ENCODE peak calls at places on chromosomes 12 and 14, in six cellular contexts. One of them, this sample, is unnamed.
A peak's percentile ranks its signal among the peaks of the same experiment; 100 is the strongest.

GRCh38 chr14:103292426-103293374 is 41.3 kb upstream of the EIF5 start:
- DNase-seq in tibial artery: peak; percentile 84
- DNase-seq in fibroblast of mammary gland: peak; percentile 65
- DNase-seq in heart right ventricle: peak; percentile 77
- DNase-seq in brain microvascular endothelial cell: peak; percentile 52
- DNase-seq in bronchial epithelial cell: peak; percentile 47
- DNase-seq in this sample: peak; percentile 51

GRCh38 chr14:64966976-64967375 is 5.2 kb downstream of the RAB15 start:
- DNase-seq in tibial artery: no peak
- DNase-seq in fibroblast of mammary gland: no peak
- DNase-seq in heart right ventricle: no peak
- DNase-seq in brain microvascular endothelial cell: no peak
- DNase-seq in bronchial epithelial cell: peak; percentile 29
- DNase-seq in this sample: no peak

GRCh38 chr12:40469736-40470135 is 222.5 kb upstream of the CNTN1 start:
- DNase-seq in tibial artery: no peak
- DNase-seq in fibroblast of mammary gland: no peak
- DNase-seq in heart right ventricle: no peak
- DNase-seq in brain microvascular endothelial cell: no peak
- DNase-seq in bronchial epithelial cell: no peak
- DNase-seq in this sample: no peak

GRCh38 chr12:102642199-102642598 is 161.8 kb upstream of the IGF1 start:
- DNase-seq in tibial artery: no peak
- DNase-seq in fibroblast of mammary gland: peak; percentile 23
- DNase-seq in heart right ventricle: no peak
- DNase-seq in brain microvascular endothelial cell: peak; percentile 18
- DNase-seq in bronchial epithelial cell: no peak
- DNase-seq in this sample: no peak

GRCh38 chr12:114209852-114210251 is 196.1 kb downstream of the TBX5 start:
- DNase-seq in tibial artery: no peak
- DNase-seq in fibroblast of mammary gland: no peak
- DNase-seq in heart right ventricle: no peak
- DNase-seq in brain microvascular endothelial cell: no peak
- DNase-seq in bronchial epithelial cell: no peak
- DNase-seq in this sample: no peak

GRCh38 chr14:105210266-105211025 is 29.3 kb upstream of the NUDT14 start:
- DNase-seq in tibial artery: no peak
- DNase-seq in fibroblast of mammary gland: no peak
- DNase-seq in heart right ventricle: no peak
- DNase-seq in brain microvascular endothelial cell: no peak
- DNase-seq in bronchial epithelial cell: no peak
- DNase-seq in this sample: no peak

GRCh38 chr12:16939871-16940306 is 333.9 kb upstream of the LMO3 start:
- DNase-seq in tibial artery: no peak
- DNase-seq in fibroblast of mammary gland: peak; percentile 69
- DNase-seq in heart right ventricle: no peak
- DNase-seq in brain microvascular endothelial cell: peak; percentile 50
- DNase-seq in bronchial epithelial cell: peak; percentile 89
- DNase-seq in this sample: peak; percentile 60

GRCh38 chr12:87670448-87670847 is 358.8 kb downstream of the C12orf50 start:
- DNase-seq in tibial artery: no peak
- DNase-seq in fibroblast of mammary gland: no peak
- DNase-seq in heart right ventricle: no peak
- DNase-seq in brain microvascular endothelial cell: no peak
- DNase-seq in bronchial epithelial cell: no peak
- DNase-seq in this sample: no peak

GRCh38 chr12:69329669-69330428 is 18.3 kb upstream of the LYZ start:
- DNase-seq in tibial artery: no peak
- DNase-seq in fibroblast of mammary gland: no peak
- DNase-seq in heart right ventricle: no peak
- DNase-seq in brain microvascular endothelial cell: no peak
- DNase-seq in bronchial epithelial cell: no peak
- DNase-seq in this sample: no peak

GRCh38 chr12:131279281-131279921 is 325.7 kb downstream of the ADGRD1 start:
- DNase-seq in tibial artery: peak; percentile 53
- DNase-seq in fibroblast of mammary gland: no peak
- DNase-seq in heart right ventricle: no peak
- DNase-seq in brain microvascular endothelial cell: no peak
- DNase-seq in bronchial epithelial cell: no peak
- DNase-seq in this sample: no peak

GRCh38 chr12:91778938-91779400 is 366.7 kb downstream of the BTG1 start:
- DNase-seq in tibial artery: no peak
- DNase-seq in fibroblast of mammary gland: peak; percentile 96
- DNase-seq in heart right ventricle: peak; percentile 3
- DNase-seq in brain microvascular endothelial cell: peak; percentile 96
- DNase-seq in bronchial epithelial cell: peak; percentile 98
- DNase-seq in this sample: peak; percentile 86

GRCh38 chr14:105851716-105852377 is 325.5 kb downstream of the TMEM121 start:
- DNase-seq in tibial artery: no peak
- DNase-seq in fibroblast of mammary gland: no peak
- DNase-seq in heart right ventricle: no peak
- DNase-seq in brain microvascular endothelial cell: no peak
- DNase-seq in bronchial epithelial cell: no peak
- DNase-seq in this sample: no peak

GRCh38 chr14:96071561-96071960 is 32.4 kb downstream of the C14orf132 start:
- DNase-seq in tibial artery: peak; percentile 32
- DNase-seq in fibroblast of mammary gland: no peak
- DNase-seq in heart right ventricle: no peak
- DNase-seq in brain microvascular endothelial cell: no peak
- DNase-seq in bronchial epithelial cell: no peak
- DNase-seq in this sample: no peak

GRCh38 chr12:43957732-43958131 is 121.9 kb downstream of the TMEM117 start:
- DNase-seq in tibial artery: no peak
- DNase-seq in fibroblast of mammary gland: peak; percentile 71
- DNase-seq in heart right ventricle: peak; percentile 12
- DNase-seq in brain microvascular endothelial cell: peak; percentile 60
- DNase-seq in bronchial epithelial cell: peak; percentile 66
- DNase-seq in this sample: peak; percentile 51

GRCh38 chr12:80364056-80364455 is 80.0 kb upstream of the PTPRQ start:
- DNase-seq in tibial artery: no peak
- DNase-seq in fibroblast of mammary gland: peak; percentile 6
- DNase-seq in heart right ventricle: no peak
- DNase-seq in brain microvascular endothelial cell: no peak
- DNase-seq in bronchial epithelial cell: peak; percentile 78
- DNase-seq in this sample: peak; percentile 23

GRCh38 chr12:115983226-115983798 is 294.2 kb downstream of the MED13L start:
- DNase-seq in tibial artery: no peak
- DNase-seq in fibroblast of mammary gland: peak; percentile 26
- DNase-seq in heart right ventricle: no peak
- DNase-seq in brain microvascular endothelial cell: no peak
- DNase-seq in bronchial epithelial cell: peak; percentile 12
- DNase-seq in this sample: no peak
- TF ChIP-seq CTCF in tibial artery: no peak
- TF ChIP-seq CTCF in fibroblast of mammary gland: peak; percentile 41
- TF ChIP-seq CTCF in heart right ventricle: peak; percentile 28
- TF ChIP-seq CTCF in brain microvascular endothelial cell: peak; percentile 60
- TF ChIP-seq CTCF in bronchial epithelial cell: peak; percentile 45
- TF ChIP-seq CTCF in this sample: peak; percentile 32

GRCh38 chr12:119615518-119616475 is 22.2 kb downstream of the TMEM233 start:
- DNase-seq in tibial artery: no peak
- DNase-seq in fibroblast of mammary gland: peak; percentile 21
- DNase-seq in heart right ventricle: no peak
- DNase-seq in brain microvascular endothelial cell: no peak
- DNase-seq in bronchial epithelial cell: no peak
- DNase-seq in this sample: no peak

GRCh38 chr12:119614705-119615104 is 21.1 kb downstream of the TMEM233 start:
- DNase-seq in tibial artery: no peak
- DNase-seq in fibroblast of mammary gland: no peak
- DNase-seq in heart right ventricle: no peak
- DNase-seq in brain microvascular endothelial cell: no peak
- DNase-seq in bronchial epithelial cell: no peak
- DNase-seq in this sample: no peak

GRCh38 chr12:119621878-119622277 is 28.3 kb downstream of the TMEM233 start:
- DNase-seq in tibial artery: no peak
- DNase-seq in fibroblast of mammary gland: peak; percentile 15
- DNase-seq in heart right ventricle: no peak
- DNase-seq in brain microvascular endothelial cell: no peak
- DNase-seq in bronchial epithelial cell: peak; percentile 14
- DNase-seq in this sample: peak; percentile 3

GRCh38 chr12:119624971-119625370 is 31.4 kb downstream of the TMEM233 start:
- DNase-seq in tibial artery: no peak
- DNase-seq in fibroblast of mammary gland: no peak
- DNase-seq in heart right ventricle: no peak
- DNase-seq in brain microvascular endothelial cell: no peak
- DNase-seq in bronchial epithelial cell: peak; percentile 21
- DNase-seq in this sample: peak; percentile 14

DNA sequence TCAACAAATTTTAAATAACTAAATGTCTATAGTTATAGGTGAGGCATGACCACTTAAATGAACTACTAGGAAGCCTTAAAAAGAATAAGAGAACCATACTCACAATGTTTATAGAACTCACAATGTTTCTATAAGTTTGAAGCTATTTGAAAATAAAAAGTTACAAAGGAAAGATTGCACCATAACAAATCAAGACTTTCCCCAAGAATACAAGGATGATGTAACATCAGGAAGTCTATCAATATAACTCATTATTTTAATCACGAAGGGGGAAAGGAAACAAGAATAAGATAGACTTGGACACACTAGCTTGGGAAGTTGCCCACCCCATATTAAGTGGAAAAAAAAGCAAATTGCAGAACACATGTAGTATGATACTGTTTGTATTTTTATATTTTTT is 26.9 kb downstream of the TMEM233 start:
- DNase-seq in tibial artery: no peak
- DNase-seq in fibroblast of mammary gland: no peak
- DNase-seq in heart right ventricle: no peak
- DNase-seq in brain microvascular endothelial cell: no peak
- DNase-seq in bronchial epithelial cell: no peak
- DNase-seq in this sample: no peak
- H3K4me3 ChIP-seq in tibial artery: no peak overlapping the region
- H3K4me3 ChIP-seq in fibroblast of mammary gland: no peak overlapping the region
- H3K4me3 ChIP-seq in heart right ventricle: no peak overlapping the region
- H3K4me3 ChIP-seq in brain microvascular endothelial cell: no peak overlapping the region
- H3K4me3 ChIP-seq in bronchial epithelial cell: no peak overlapping the region
- H3K4me3 ChIP-seq in this sample: no peak overlapping the region

DNA sequence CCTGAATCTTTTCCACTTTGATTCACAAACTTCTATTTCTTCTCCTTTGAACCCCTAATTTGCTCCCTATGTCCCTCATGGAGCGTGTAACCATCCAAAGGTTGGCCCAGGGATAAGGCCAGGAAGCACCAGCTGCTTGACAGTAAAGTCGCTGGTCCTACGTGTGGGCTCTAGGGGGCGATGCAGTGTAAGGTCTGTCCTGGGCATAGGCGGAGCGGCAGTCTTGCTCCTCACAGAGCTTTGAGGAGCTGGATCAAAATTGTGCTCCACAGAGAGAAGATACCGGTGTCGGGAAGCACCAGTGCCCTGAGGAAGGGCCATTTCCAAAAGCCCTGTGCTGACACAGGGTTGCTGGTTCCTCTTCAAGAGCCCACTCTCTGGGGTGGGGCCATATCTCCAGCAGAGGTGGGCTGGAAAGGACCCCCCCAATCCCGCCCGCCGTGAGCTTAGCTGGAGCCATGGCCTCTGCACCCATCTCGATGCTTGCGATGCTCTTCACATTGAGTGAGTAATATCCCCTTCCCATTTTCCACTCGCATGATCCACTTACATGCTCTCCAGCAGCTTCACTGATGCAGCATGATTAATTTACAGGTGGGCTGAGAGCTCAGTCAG is 49.9 kb upstream of the OR4E1 start:
- DNase-seq in tibial artery: no peak
- DNase-seq in fibroblast of mammary gland: peak; percentile 15
- DNase-seq in heart right ventricle: no peak
- DNase-seq in brain microvascular endothelial cell: no peak
- DNase-seq in bronchial epithelial cell: peak; percentile 8
- DNase-seq in this sample: no peak
- TF ChIP-seq CTCF in tibial artery: no peak
- TF ChIP-seq CTCF in fibroblast of mammary gland: peak; percentile 34
- TF ChIP-seq CTCF in heart right ventricle: no peak
- TF ChIP-seq CTCF in brain microvascular endothelial cell: peak; percentile 54
- TF ChIP-seq CTCF in bronchial epithelial cell: peak; percentile 35
- TF ChIP-seq CTCF in this sample: peak; percentile 36

GRCh38 chr12:57874166-57875108 is 27.9 kb upstream of the CTDSP2 start:
- DNase-seq in tibial artery: no peak
- DNase-seq in fibroblast of mammary gland: no peak
- DNase-seq in heart right ventricle: no peak
- DNase-seq in brain microvascular endothelial cell: no peak
- DNase-seq in bronchial epithelial cell: no peak
- DNase-seq in this sample: no peak
- H3K4me3 ChIP-seq in tibial artery: no peak overlapping the region
- H3K4me3 ChIP-seq in fibroblast of mammary gland: no peak overlapping the region
- H3K4me3 ChIP-seq in heart right ventricle: no peak overlapping the region
- H3K4me3 ChIP-seq in brain microvascular endothelial cell: no peak overlapping the region
- H3K4me3 ChIP-seq in bronchial epithelial cell: no peak overlapping the region
- H3K4me3 ChIP-seq in this sample: no peak overlapping the region

GRCh38 chr14:39488600-39488999 is 56.4 kb upstream of the FBXO33 start:
- DNase-seq in tibial artery: no peak
- DNase-seq in fibroblast of mammary gland: peak; percentile 7
- DNase-seq in heart right ventricle: no peak
- DNase-seq in brain microvascular endothelial cell: peak; percentile 17
- DNase-seq in bronchial epithelial cell: no peak
- DNase-seq in this sample: peak; percentile 12

GRCh38 chr14:39492267-39492666 is 60.0 kb upstream of the FBXO33 start:
- DNase-seq in tibial artery: no peak
- DNase-seq in fibroblast of mammary gland: peak; percentile 78
- DNase-seq in heart right ventricle: no peak
- DNase-seq in brain microvascular endothelial cell: peak; percentile 72
- DNase-seq in bronchial epithelial cell: peak; percentile 55
- DNase-seq in this sample: peak; percentile 85

DNA sequence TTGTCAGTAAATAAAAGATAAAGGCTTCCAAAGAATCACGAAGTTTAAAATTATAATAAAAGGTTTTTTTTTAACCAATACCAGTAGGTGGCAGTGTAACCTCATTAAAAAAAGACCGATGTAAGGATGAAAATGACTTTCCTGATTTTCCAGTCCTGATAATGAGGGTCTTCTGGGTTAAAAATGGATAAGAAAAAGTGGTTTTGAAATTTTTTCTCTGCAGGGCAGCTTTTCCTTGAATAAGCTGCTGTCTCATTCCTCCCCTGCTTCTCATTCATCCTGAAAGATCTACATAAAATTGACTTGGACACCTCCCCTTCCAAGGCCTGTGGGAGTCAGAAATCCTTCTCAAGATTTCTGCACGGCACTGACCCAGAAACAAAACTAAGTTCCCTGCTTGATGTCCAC is 58.9 kb upstream of the FBXO33 start:
- DNase-seq in tibial artery: no peak
- DNase-seq in fibroblast of mammary gland: peak; percentile 55
- DNase-seq in heart right ventricle: no peak
- DNase-seq in brain microvascular endothelial cell: peak; percentile 12
- DNase-seq in bronchial epithelial cell: peak; percentile 28
- DNase-seq in this sample: peak; percentile 70
- TF ChIP-seq CTCF in tibial artery: peak; percentile 49
- TF ChIP-seq CTCF in fibroblast of mammary gland: peak; percentile 31
- TF ChIP-seq CTCF in heart right ventricle: peak; percentile 63
- TF ChIP-seq CTCF in brain microvascular endothelial cell: peak; percentile 21
- TF ChIP-seq CTCF in bronchial epithelial cell: peak; percentile 34
- TF ChIP-seq CTCF in this sample: peak; percentile 18

This sample was measured in astrocyte of the spinal cord.